ENCODE peak calls at places on chromosomes 3 and 15, in six cellular contexts. Q is brain microvascular endothelial cell, X is GM23248, V is BJ, R is fibroblast of pulmonary artery, U is stomach. D is an unnamed sample.

GRCh38 chr3:71444028-71444860 is 139.3 kb downstream of the FOXP1 start:
- DNase-seq in Q (peak), X (peak), V (no peak), R (peak), U (peak), D (peak)

GRCh38 chr3:141877911-141878310 is 1.5 kb downstream of the ATP1B3 start:
- DNase-seq in Q (no peak), X (peak), V (no peak), R (peak), U (no peak), D (no peak)

GRCh38 chr3:177420643-177421042 is 223.4 kb upstream of the TBL1XR1 start:
- DNase-seq in Q (peak), X (peak), V (peak), R (peak), U (no peak), D (no peak)

GRCh38 chr15:90037961-90038633 is 37.0 kb downstream of the ZNF710 start:
- DNase-seq in Q (peak), X (peak), V (no peak), R (peak), U (no peak), D (no peak)

GRCh38 chr3:146865175-146865755 is 260.1 kb upstream of the PLSCR5 start:
- DNase-seq in Q (no peak), X (no peak), V (no peak), R (no peak), U (no peak), D (no peak)

GRCh38 chr15:98150084-98150483 is 189.6 kb downstream of the ARRDC4 start:
- DNase-seq in Q (no peak), X (no peak), V (no peak), R (no peak), U (no peak), D (no peak)

GRCh38 chr3:152272771-152273242 is 4.1 kb downstream of the MBNL1 start:
- DNase-seq in Q (peak), X (peak), V (no peak), R (peak), U (no peak), D (peak)

GRCh38 chr15:83753872-83754493 is 100.1 kb downstream of the ADAMTSL3 start:
- DNase-seq in Q (no peak), X (no peak), V (no peak), R (no peak), U (no peak), D (no peak)

GRCh38 chr3:73407572-73407971 is 217.2 kb downstream of the PDZRN3 start:
- DNase-seq in Q (no peak), X (no peak), V (no peak), R (no peak), U (no peak), D (no peak)

GRCh38 chr3:73408597-73408996 is 216.1 kb downstream of the PDZRN3 start:
- DNase-seq in Q (no peak), X (peak), V (no peak), R (no peak), U (no peak), D (no peak)

GRCh38 chr3:73412020-73412419 is 212.7 kb downstream of the PDZRN3 start:
- DNase-seq in Q (no peak), X (no peak), V (no peak), R (no peak), U (no peak), D (no peak)

GRCh38 chr3:73411545-73411944 is 213.2 kb downstream of the PDZRN3 start:
- DNase-seq in Q (no peak), X (no peak), V (no peak), R (no peak), U (no peak), D (no peak)

DNA sequence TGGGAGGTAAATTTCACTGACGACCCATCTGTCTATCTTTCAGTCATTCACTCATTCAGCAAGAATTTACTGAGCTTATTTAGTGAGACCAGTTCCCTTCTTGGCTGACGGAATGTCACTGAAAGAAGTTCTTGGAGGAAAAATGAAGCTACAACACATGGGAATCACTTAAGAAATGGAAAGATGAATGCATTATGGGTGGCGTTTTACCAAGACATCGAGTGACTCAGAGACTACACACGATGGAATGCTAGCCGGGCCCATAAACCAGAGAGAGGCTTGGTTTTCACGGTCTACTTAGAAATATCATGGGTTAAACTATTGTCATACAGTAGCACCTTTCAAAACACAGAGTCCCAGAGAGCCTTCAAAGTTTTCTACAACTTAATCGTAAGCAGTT is 215.3 kb downstream of the PDZRN3 start:
- DNase-seq in Q (no peak), X (peak), V (peak), R (peak), U (no peak), D (no peak)
- H3K4me3 ChIP-seq in Q (no peak), X (peak), V (no peak), R (no peak), U (no peak), D (no peak)

GRCh38 chr3:114455432-114455831 is 161.6 kb downstream of the TIGIT start:
- DNase-seq in Q (no peak), X (peak), V (no peak), R (no peak), U (no peak), D (no peak)
- H3K4me3 ChIP-seq in Q (no peak), X (peak), V (no peak), R (no peak), U (peak), D (no peak)

GRCh38 chr3:9600597-9600996 is 47.0 kb upstream of the LHFPL4 start:
- DNase-seq in Q (no peak), X (peak), V (no peak), R (peak), U (peak), D (no peak)
- H3K4me3 ChIP-seq in Q (peak), X (peak), V (no peak), R (no peak), U (peak), D (peak)

GRCh38 chr3:40615916-40616315 is 91.2 kb downstream of the ZNF621 start:
- DNase-seq in Q (no peak), X (no peak), V (no peak), R (no peak), U (no peak), D (no peak)
- H3K4me3 ChIP-seq in Q (no peak), X (no peak), V (no peak), R (no peak), U (no peak), D (no peak)

GRCh38 chr15:68201153-68201878 is 3.8 kb downstream of the CALML4 start:
- DNase-seq in Q (no peak), X (no peak), V (no peak), R (no peak), U (no peak), D (no peak)
- H3K4me3 ChIP-seq in Q (no peak), X (no peak), V (no peak), R (no peak), U (no peak), D (no peak)

GRCh38 chr15:39784125-39784524 is 1.5 kb upstream of the FSIP1 start:
- DNase-seq in Q (peak), X (peak), V (no peak), R (peak), U (no peak), D (no peak)
- H3K4me3 ChIP-seq in Q (no peak), X (peak), V (peak), R (peak), U (no peak), D (peak)

GRCh38 chr3:120435621-120436020 is 15.2 kb downstream of the FSTL1 start:
- DNase-seq in Q (peak), X (peak), V (no peak), R (peak), U (no peak), D (no peak)

GRCh38 chr3:120433662-120434331 is 17.0 kb downstream of the FSTL1 start:
- DNase-seq in Q (no peak), X (no peak), V (no peak), R (no peak), U (no peak), D (no peak)

GRCh38 chr3:120429921-120430361 is 20.9 kb downstream of the FSTL1 start:
- DNase-seq in Q (peak), X (peak), V (peak), R (no peak), U (no peak), D (peak)

GRCh38 chr3:120428904-120429303 is 21.9 kb downstream of the FSTL1 start:
- DNase-seq in Q (no peak), X (peak), V (no peak), R (no peak), U (no peak), D (no peak)

GRCh38 chr3:120432105-120432860 is 18.5 kb downstream of the FSTL1 start:
- DNase-seq in Q (peak), X (peak), V (no peak), R (peak), U (no peak), D (peak)
- H3K4me3 ChIP-seq in Q (no peak), X (peak), V (no peak), R (no peak), U (no peak), D (no peak)

DNA sequence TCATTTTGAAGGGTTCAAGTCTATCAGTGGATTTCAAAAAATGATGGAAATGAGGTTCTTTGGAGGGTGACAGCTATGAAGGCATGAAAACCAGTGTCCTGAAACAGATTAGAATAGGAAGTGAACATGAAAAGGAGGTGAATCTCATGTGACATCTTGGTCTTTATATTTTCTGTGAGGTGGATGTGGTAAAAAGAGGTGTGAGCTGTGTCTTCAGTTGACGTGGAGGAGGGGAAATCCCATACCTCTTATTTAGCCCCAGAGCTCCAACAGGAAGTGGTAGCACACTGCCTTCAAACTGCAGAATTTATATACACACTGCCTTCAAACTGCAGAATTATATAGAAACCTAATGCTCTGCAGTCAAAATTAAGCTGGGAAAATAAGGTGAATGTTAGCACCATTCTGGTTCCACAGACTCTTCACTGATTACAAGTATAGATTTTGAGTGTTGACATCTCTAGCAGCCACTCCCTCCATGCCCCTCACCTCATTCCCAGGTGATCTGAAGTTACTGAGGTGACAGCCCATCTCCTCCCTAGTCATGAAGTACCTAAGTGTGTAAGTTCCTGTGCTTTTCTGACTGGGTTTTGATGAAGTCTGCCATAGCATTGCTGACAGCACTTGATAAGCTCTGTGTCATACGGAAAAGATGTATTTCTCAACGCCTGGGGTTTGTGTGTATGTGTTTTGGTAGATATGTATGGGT is 2.6 kb downstream of the RAB8B start:
- DNase-seq in Q (no peak), X (no peak), V (no peak), R (no peak), U (no peak), D (no peak)
- H3K4me3 ChIP-seq in Q (no peak), X (peak), V (no peak), R (no peak), U (no peak), D (no peak)

D was measured in skeletal muscle cell.